ENCODE peak calls at places on chromosomes 7 and 10, in eight cellular contexts. S, T, J, E, N, V, M and C are unnamed samples.

GRCh38 chr7:91459539-91459938 is 195.3 kb downstream of the FZD1 start:
- DNase-seq in S (no peak), T (no peak), J (no peak), E (no peak), N (no peak), V (no peak), M (no peak), C (no peak)

GRCh38 chr10:87551324-87551723 is 46.6 kb downstream of the MINPP1 start:
- DNase-seq in S (no peak), T (no peak), J (no peak), E (no peak), N (no peak), V (no peak), M (no peak), C (no peak)

GRCh38 chr7:8189615-8190014 is 72.4 kb downstream of the ICA1 start:
- DNase-seq in S (no peak), T (no peak), J (no peak), E (no peak), N (no peak), V (no peak), M (no peak), C (no peak)

GRCh38 chr7:41955475-41956243 is 252.8 kb upstream of the INHBA start:
- DNase-seq in S (peak; percentile 57), T (peak; percentile 98), J (no peak), E (no peak), N (peak; percentile 83), V (peak; percentile 99), M (peak; percentile 47), C (peak; percentile 40)

GRCh38 chr7:19442016-19442785 is 266.6 kb downstream of the POLR1F start:
- DNase-seq in S (no peak), T (peak; percentile 48), J (no peak), E (no peak), N (no peak), V (peak; percentile 58), M (peak; percentile 26), C (no peak)

GRCh38 chr10:124685251-124685650 is 58.9 kb downstream of the FAM53B start:
- DNase-seq in S (no peak), T (no peak), J (no peak), E (no peak), N (peak; percentile 30), V (no peak), M (no peak), C (no peak)

GRCh38 chr10:63901916-63902315 is 380.7 kb downstream of the REEP3 start:
- DNase-seq in S (no peak), T (no peak), J (no peak), E (no peak), N (no peak), V (no peak), M (no peak), C (peak; percentile 35)

GRCh38 chr7:43458746-43459337 is 124.1 kb upstream of the STK17A start:
- DNase-seq in S (no peak), T (no peak), J (no peak), E (no peak), N (no peak), V (no peak), M (no peak), C (no peak)

GRCh38 chr7:76131872-76132271 is 69.8 kb upstream of the SRRM3 start:
- DNase-seq in S (no peak), T (no peak), J (no peak), E (no peak), N (no peak), V (no peak), M (no peak), C (no peak)

GRCh38 chr7:4205828-4206227 is 476.3 kb upstream of the FOXK1 start:
- DNase-seq in S (no peak), T (no peak), J (no peak), E (no peak), N (no peak), V (no peak), M (no peak), C (no peak)